ENCODE peak calls at places on chromosomes 16 and 17, in ten cellular contexts. One of them, this sample, is unnamed.
A peak's percentile ranks its signal among the peaks of the same experiment; 100 is the strongest.

GRCh38 chr16:23147666-23148065 is 1.6 kb downstream of the USP31 start:
- DNase-seq in CD4-positive, alpha-beta T cell: no peak
- DNase-seq in HepG2: no peak
- DNase-seq in MM.1S: no peak
- DNase-seq in heart left ventricle: no peak
- DNase-seq in cardiac fibroblast: no peak
- DNase-seq in GM13976: no peak
- DNase-seq in heart right ventricle: no peak
- DNase-seq in PC-3: no peak
- DNase-seq in HFFc6: no peak
- DNase-seq in this sample: no peak

GRCh38 chr17:30530346-30531025 is 53.3 kb downstream of the GOSR1 start:
- DNase-seq in heart right ventricle: no peak
- DNase-seq in GM13976: no peak
- DNase-seq in MM.1S: no peak
- DNase-seq in cardiac fibroblast: peak; percentile 51
- DNase-seq in HepG2: no peak
- DNase-seq in PC-3: no peak
- DNase-seq in heart left ventricle: no peak
- DNase-seq in HFFc6: peak; percentile 52
- DNase-seq in CD4-positive, alpha-beta T cell: no peak
- DNase-seq in this sample: no peak

GRCh38 chr17:2545393-2545792 is 33.7 kb upstream of the METTL16 start:
- DNase-seq in CD4-positive, alpha-beta T cell: no peak
- DNase-seq in HFFc6: no peak
- DNase-seq in cardiac fibroblast: peak; percentile 9
- DNase-seq in MM.1S: no peak
- DNase-seq in heart left ventricle: peak; percentile 39
- DNase-seq in HepG2: peak; percentile 45
- DNase-seq in PC-3: no peak
- DNase-seq in heart right ventricle: peak; percentile 41
- DNase-seq in GM13976: no peak
- DNase-seq in this sample: no peak

GRCh38 chr17:348692-349425 is 3.7 kb downstream of the RPH3AL start:
- DNase-seq in GM13976: no peak
- DNase-seq in heart left ventricle: no peak
- DNase-seq in MM.1S: no peak
- DNase-seq in CD4-positive, alpha-beta T cell: no peak
- DNase-seq in HFFc6: no peak
- DNase-seq in HepG2: peak; percentile 81
- DNase-seq in cardiac fibroblast: no peak
- DNase-seq in PC-3: no peak
- DNase-seq in heart right ventricle: no peak
- DNase-seq in this sample: no peak

GRCh38 chr16:2035431-2036199 is 8.9 kb downstream of the NHERF2 start:
- DNase-seq in heart right ventricle: peak; percentile 74
- DNase-seq in GM13976: no peak
- DNase-seq in heart left ventricle: peak; percentile 71
- DNase-seq in HepG2: peak; percentile 84
- DNase-seq in MM.1S: no peak
- DNase-seq in PC-3: peak; percentile 80
- DNase-seq in HFFc6: peak; percentile 81
- DNase-seq in cardiac fibroblast: peak; percentile 82
- DNase-seq in CD4-positive, alpha-beta T cell: no peak
- DNase-seq in this sample: no peak

GRCh38 chr16:2773188-2773968 is 3.7 kb downstream of the ELOB start:
- DNase-seq in HFFc6: peak; percentile 46
- DNase-seq in GM13976: no peak
- DNase-seq in PC-3: peak; percentile 50
- DNase-seq in HepG2: no peak
- DNase-seq in heart right ventricle: no peak
- DNase-seq in cardiac fibroblast: no peak
- DNase-seq in MM.1S: no peak
- DNase-seq in heart left ventricle: no peak
- DNase-seq in CD4-positive, alpha-beta T cell: no peak
- DNase-seq in this sample: no peak

GRCh38 chr17:67245694-67246397 is 850 bp upstream of the HELZ start:
- DNase-seq in heart left ventricle: peak; percentile 31
- DNase-seq in MM.1S: no peak
- DNase-seq in cardiac fibroblast: no peak
- DNase-seq in heart right ventricle: peak; percentile 39
- DNase-seq in PC-3: peak; percentile 22
- DNase-seq in CD4-positive, alpha-beta T cell: peak; percentile 40
- DNase-seq in GM13976: peak; percentile 57
- DNase-seq in HepG2: peak; percentile 81
- DNase-seq in HFFc6: no peak
- DNase-seq in this sample: peak; percentile 44

GRCh38 chr17:39155654-39156053 is 4.2 kb upstream of the PLXDC1 start:
- DNase-seq in heart right ventricle: no peak
- DNase-seq in HepG2: no peak
- DNase-seq in HFFc6: no peak
- DNase-seq in cardiac fibroblast: no peak
- DNase-seq in PC-3: no peak
- DNase-seq in heart left ventricle: no peak
- DNase-seq in GM13976: no peak
- DNase-seq in CD4-positive, alpha-beta T cell: no peak
- DNase-seq in MM.1S: no peak
- DNase-seq in this sample: no peak

DNA sequence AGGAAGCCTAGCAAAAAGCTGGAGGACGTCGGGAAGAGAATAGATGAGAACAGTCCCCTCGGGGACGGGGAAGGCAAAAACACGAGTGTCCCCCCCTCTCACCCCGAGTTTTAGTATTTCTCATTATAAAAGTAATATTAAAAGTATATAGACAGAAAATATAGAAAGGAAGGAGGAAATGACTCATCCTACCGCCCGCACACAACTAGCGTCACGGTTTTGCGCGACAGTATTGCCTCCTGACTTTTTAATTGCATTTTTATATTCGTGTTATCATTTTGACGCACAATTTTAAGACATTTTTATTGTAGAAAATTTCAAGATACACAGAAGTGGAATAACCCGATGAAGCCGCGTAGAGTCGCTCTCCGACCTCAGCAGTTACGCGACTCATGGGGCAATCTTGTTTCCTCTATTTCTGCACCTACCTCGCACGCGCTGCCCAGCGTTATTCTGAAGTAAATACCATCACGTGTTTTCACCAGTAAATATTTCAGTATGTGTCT is 652 bp upstream of the SLC25A19 start:
- DNase-seq in MM.1S: peak; percentile 70
- DNase-seq in GM13976: peak; percentile 56
- DNase-seq in heart right ventricle: peak; percentile 39
- DNase-seq in CD4-positive, alpha-beta T cell: peak; percentile 38
- DNase-seq in cardiac fibroblast: peak; percentile 67
- DNase-seq in PC-3: peak; percentile 59
- DNase-seq in heart left ventricle: peak; percentile 46
- DNase-seq in HFFc6: peak; percentile 64
- DNase-seq in HepG2: no peak
- DNase-seq in this sample: peak; percentile 42
- TF ChIP-seq CTCF in MM.1S: peak; percentile 28
- TF ChIP-seq CTCF in GM13976: peak; percentile 38
- TF ChIP-seq CTCF in heart right ventricle: no peak
- TF ChIP-seq CTCF in CD4-positive, alpha-beta T cell: peak; percentile 33
- TF ChIP-seq CTCF in cardiac fibroblast: no peak
- TF ChIP-seq CTCF in PC-3: peak; percentile 36
- TF ChIP-seq CTCF in heart left ventricle: no peak
- TF ChIP-seq CTCF in HFFc6: peak; percentile 13
- TF ChIP-seq CTCF in HepG2: no peak
- TF ChIP-seq CTCF in this sample: peak; percentile 51

GRCh38 chr17:78299052-78299451 is 60.8 kb downstream of the SOCS3 start:
- DNase-seq in heart right ventricle: no peak
- DNase-seq in GM13976: no peak
- DNase-seq in cardiac fibroblast: no peak
- DNase-seq in MM.1S: no peak
- DNase-seq in heart left ventricle: no peak
- DNase-seq in CD4-positive, alpha-beta T cell: no peak
- DNase-seq in PC-3: no peak
- DNase-seq in HepG2: no peak
- DNase-seq in HFFc6: no peak
- DNase-seq in this sample: no peak

GRCh38 chr17:78304549-78305037 is 55.3 kb downstream of the SOCS3 start:
- DNase-seq in MM.1S: no peak
- DNase-seq in HepG2: no peak
- DNase-seq in GM13976: no peak
- DNase-seq in cardiac fibroblast: no peak
- DNase-seq in CD4-positive, alpha-beta T cell: no peak
- DNase-seq in heart right ventricle: no peak
- DNase-seq in HFFc6: no peak
- DNase-seq in heart left ventricle: peak; percentile 49
- DNase-seq in PC-3: no peak
- DNase-seq in this sample: no peak

GRCh38 chr17:78302478-78302877 is 57.4 kb downstream of the SOCS3 start:
- DNase-seq in heart left ventricle: no peak
- DNase-seq in heart right ventricle: no peak
- DNase-seq in HepG2: no peak
- DNase-seq in HFFc6: no peak
- DNase-seq in cardiac fibroblast: no peak
- DNase-seq in MM.1S: no peak
- DNase-seq in PC-3: no peak
- DNase-seq in CD4-positive, alpha-beta T cell: no peak
- DNase-seq in GM13976: no peak
- DNase-seq in this sample: no peak

GRCh38 chr17:78301821-78302213 is 58.1 kb downstream of the SOCS3 start:
- DNase-seq in MM.1S: no peak
- DNase-seq in GM13976: no peak
- DNase-seq in heart right ventricle: no peak
- DNase-seq in heart left ventricle: no peak
- DNase-seq in HepG2: no peak
- DNase-seq in CD4-positive, alpha-beta T cell: no peak
- DNase-seq in HFFc6: no peak
- DNase-seq in cardiac fibroblast: no peak
- DNase-seq in PC-3: no peak
- DNase-seq in this sample: no peak

DNA sequence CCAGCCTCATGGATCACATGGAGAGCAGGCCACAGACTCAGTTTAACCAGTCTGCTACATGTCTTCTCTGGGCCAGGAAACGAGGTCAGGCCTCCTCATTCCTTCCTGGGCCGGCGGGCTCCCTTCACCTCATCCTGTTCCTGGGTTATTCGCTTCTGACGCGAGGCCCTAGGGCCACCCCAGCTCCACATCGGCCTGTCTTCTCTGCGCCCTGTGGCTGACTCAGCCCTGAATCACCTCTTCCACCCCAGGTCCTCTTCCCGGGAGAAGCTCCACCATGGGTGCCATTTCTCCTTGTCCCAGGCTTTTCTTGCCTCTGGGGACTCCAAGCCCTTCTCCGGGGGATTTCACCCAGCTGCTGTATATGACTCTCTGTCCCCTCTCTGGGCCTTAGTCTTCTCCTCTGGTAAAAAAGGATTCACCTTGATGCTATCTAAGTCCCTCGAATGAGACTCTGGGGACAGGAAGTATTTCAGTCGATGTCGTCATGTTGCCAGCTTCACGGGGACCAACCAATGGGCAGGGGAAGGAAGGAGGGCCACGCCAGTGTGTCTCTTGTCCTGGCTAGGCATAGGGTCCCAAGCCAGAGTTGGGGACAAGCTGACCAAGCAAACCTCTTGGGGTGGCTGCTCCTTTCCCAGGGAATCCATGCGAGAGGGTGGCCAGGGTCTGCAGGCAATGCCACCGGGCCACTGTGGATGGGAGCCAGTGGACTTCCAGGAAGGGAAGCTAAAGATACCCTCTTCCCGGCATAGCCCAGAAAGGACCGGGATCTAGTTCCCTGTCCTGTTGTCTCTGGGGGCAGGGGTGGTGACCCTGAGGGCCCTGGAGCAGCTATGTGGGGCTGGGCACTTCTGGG is 58.7 kb downstream of the SOCS3 start:
- DNase-seq in heart right ventricle: no peak
- DNase-seq in HepG2: no peak
- DNase-seq in PC-3: peak; percentile 61
- DNase-seq in CD4-positive, alpha-beta T cell: no peak
- DNase-seq in heart left ventricle: no peak
- DNase-seq in cardiac fibroblast: no peak
- DNase-seq in GM13976: no peak
- DNase-seq in MM.1S: no peak
- DNase-seq in HFFc6: no peak
- DNase-seq in this sample: no peak
- TF ChIP-seq CTCF in heart right ventricle: no peak
- TF ChIP-seq CTCF in HepG2: no peak
- TF ChIP-seq CTCF in PC-3: no peak
- TF ChIP-seq CTCF in CD4-positive, alpha-beta T cell: no peak
- TF ChIP-seq CTCF in heart left ventricle: no peak
- TF ChIP-seq CTCF in cardiac fibroblast: no peak
- TF ChIP-seq CTCF in GM13976: no peak
- TF ChIP-seq CTCF in MM.1S: no peak
- TF ChIP-seq CTCF in HFFc6: no peak
- TF ChIP-seq CTCF in this sample: no peak

DNA sequence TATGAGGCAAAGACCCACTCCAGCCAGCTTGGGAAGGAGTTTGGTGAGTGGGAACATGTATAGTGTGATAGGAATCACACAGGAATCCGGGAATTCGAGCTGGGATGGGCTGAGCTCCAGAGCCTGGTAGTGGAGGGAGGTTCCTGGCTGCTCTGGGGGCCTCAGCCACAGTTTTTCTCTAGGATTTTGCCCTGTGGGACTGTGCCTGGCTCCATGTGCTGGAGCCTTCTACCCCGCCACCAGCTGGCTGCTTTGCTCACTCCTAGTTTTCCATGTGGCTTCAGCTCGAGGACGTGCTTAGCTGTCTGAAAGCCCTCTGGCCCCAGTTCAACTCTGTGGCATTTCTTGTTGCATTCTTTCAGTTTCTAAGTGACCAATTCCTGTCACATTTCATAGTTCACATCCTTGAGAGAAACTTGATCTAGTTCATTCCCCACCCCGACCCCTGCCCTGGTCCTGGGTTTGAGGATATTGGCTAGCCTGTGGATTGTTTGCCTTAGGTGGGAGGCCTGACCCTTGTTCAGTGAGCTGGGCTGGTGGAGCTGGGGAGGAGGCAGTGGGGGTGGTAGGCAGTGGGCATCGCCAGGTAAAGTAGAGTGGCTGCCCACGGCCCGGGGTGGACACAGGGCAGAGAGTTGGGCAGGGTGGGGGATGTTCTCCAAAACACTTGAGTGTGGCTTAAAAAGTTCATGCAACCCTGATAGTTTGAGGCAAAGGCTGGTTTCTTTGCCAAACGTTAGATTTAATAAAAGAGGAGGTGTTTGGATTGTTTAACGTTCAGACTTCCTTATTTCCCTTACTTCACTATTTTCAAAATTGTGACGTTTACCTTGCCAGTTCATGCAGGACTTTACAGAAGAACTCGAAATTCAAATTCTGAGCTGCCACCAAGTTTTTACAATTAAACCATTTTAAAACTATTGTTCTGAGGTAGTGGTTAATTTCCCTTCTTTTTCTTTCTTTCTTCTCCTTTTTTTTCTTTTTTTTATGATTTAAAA is 5.2 kb downstream of the SEC14L1 start:
- DNase-seq in heart right ventricle: peak; percentile 46
- DNase-seq in heart left ventricle: peak; percentile 74
- DNase-seq in CD4-positive, alpha-beta T cell: no peak
- DNase-seq in MM.1S: peak; percentile 92
- DNase-seq in cardiac fibroblast: peak; percentile 88
- DNase-seq in HFFc6: peak; percentile 75
- DNase-seq in PC-3: peak; percentile 86
- DNase-seq in HepG2: peak; percentile 70
- DNase-seq in GM13976: peak; percentile 68
- DNase-seq in this sample: peak; percentile 63
- TF ChIP-seq CTCF in heart right ventricle: no peak
- TF ChIP-seq CTCF in heart left ventricle: peak; percentile 26
- TF ChIP-seq CTCF in CD4-positive, alpha-beta T cell: no peak
- TF ChIP-seq CTCF in MM.1S: peak; percentile 14
- TF ChIP-seq CTCF in cardiac fibroblast: peak; percentile 6
- TF ChIP-seq CTCF in HFFc6: peak; percentile 60
- TF ChIP-seq CTCF in PC-3: peak; percentile 38
- TF ChIP-seq CTCF in HepG2: peak; percentile 54
- TF ChIP-seq CTCF in GM13976: no peak
- TF ChIP-seq CTCF in this sample: no peak

GRCh38 chr16:10877472-10877946 is 507 bp downstream of the CIITA start:
- DNase-seq in CD4-positive, alpha-beta T cell: no peak
- DNase-seq in HepG2: no peak
- DNase-seq in GM13976: no peak
- DNase-seq in cardiac fibroblast: no peak
- DNase-seq in heart right ventricle: no peak
- DNase-seq in PC-3: no peak
- DNase-seq in heart left ventricle: no peak
- DNase-seq in HFFc6: no peak
- DNase-seq in MM.1S: peak; percentile 73
- DNase-seq in this sample: no peak
- TF ChIP-seq CTCF in CD4-positive, alpha-beta T cell: no peak
- TF ChIP-seq CTCF in HepG2: no peak
- TF ChIP-seq CTCF in GM13976: no peak
- TF ChIP-seq CTCF in cardiac fibroblast: no peak
- TF ChIP-seq CTCF in heart right ventricle: no peak
- TF ChIP-seq CTCF in PC-3: no peak
- TF ChIP-seq CTCF in heart left ventricle: no peak
- TF ChIP-seq CTCF in HFFc6: peak; percentile 11
- TF ChIP-seq CTCF in MM.1S: peak; percentile 34
- TF ChIP-seq CTCF in this sample: peak; percentile 21

This sample was measured in GM10248.